ENCODE peak calls at places on chromosome X, in five cellular contexts. J is heart left ventricle; X is fibroblast of lung; Z is CD4-positive, alpha-beta T cell; N is psoas muscle. O is an unnamed sample.

GRCh38 chrX:144253356-144253755 is 369.5 kb downstream of the UBE2NL start:
- DNase-seq in J (no peak), X (no peak), Z (no peak), N (no peak), O (no peak)

GRCh38 chrX:105302246-105302645 is 81.8 kb upstream of the TEX13A start:
- DNase-seq in J (no peak), X (no peak), Z (no peak), N (no peak), O (no peak)

GRCh38 chrX:17405225-17405969 is 30.4 kb downstream of the NHS start:
- DNase-seq in J (no peak), X (peak), Z (no peak), N (no peak), O (no peak)

GRCh38 chrX:120224388-120224787 is 26.2 kb upstream of the ZBTB33 start:
- DNase-seq in J (no peak), X (no peak), Z (no peak), N (no peak), O (no peak)

GRCh38 chrX:13151806-13152510 is 107.5 kb upstream of the FAM9C start:
- DNase-seq in J (no peak), X (peak), Z (peak), N (no peak), O (no peak)

GRCh38 chrX:39582091-39582490 is 515.7 kb downstream of the BCOR start:
- DNase-seq in J (no peak), X (peak), Z (no peak), N (no peak), O (no peak)

GRCh38 chrX:45801554-45801953 is 600.9 kb upstream of the DIPK2B start:
- DNase-seq in J (no peak), X (peak), Z (no peak), N (no peak), O (no peak)

GRCh38 chrX:150203249-150203647 is 159.9 kb upstream of the MAMLD1 start:
- DNase-seq in J (no peak), X (no peak), Z (no peak), N (no peak), O (no peak)

GRCh38 chrX:68897118-68897517 is 68.3 kb downstream of the EFNB1 start:
- DNase-seq in J (no peak), X (no peak), Z (no peak), N (no peak), O (no peak)

GRCh38 chrX:64427281-64427680 is 32.0 kb upstream of the MTMR8 start:
- DNase-seq in J (no peak), X (no peak), Z (no peak), N (no peak), O (no peak)

GRCh38 chrX:123436512-123436911 is 252.4 kb downstream of the GRIA3 start:
- DNase-seq in J (no peak), X (no peak), Z (no peak), N (no peak), O (no peak)
- H3K27ac ChIP-seq in J (no peak), X (no peak), Z (no peak), N (no peak), O (no peak)

DNA sequence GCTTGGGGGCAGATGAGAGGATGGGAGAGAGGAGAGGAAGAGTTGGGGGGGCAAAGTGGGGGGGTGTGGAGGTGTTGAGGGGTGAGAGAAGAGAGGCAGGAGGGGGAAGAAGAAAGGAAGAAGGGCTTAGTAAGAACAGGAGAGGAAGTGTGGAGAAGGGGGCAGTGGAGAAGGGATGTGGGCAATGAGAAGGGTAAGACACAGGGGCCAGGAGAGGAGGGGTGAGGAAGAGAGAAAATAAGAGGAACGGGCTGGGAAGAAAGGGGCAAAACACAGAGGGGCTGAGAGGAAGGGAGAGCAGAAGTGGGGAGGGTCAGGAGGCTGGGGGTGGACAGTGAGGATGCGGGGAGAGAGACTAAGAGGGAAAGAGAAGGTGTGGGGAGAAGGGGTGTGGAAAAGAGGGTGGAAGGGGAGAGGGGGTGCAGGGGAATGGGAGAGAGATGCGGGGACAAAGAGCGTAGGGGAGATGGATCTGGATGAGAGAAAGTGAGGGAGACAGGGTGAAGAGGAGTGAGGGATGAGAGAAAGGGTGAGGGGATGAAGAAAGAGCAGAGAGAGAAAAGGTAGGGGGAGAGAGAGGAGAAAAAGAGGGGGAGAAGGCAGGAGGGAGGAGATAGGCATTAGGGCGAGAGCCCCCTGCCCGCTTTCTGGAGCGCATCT is 12.9 kb downstream of the SH3KBP1 start:
- DNase-seq in J (no peak), X (no peak), Z (no peak), N (no peak), O (no peak)
- H3K27ac ChIP-seq in J (no peak), X (no peak), Z (no peak), N (no peak), O (no peak)

GRCh38 chrX:23981711-23982110 is 45.3 kb downstream of the KLHL15 start:
- DNase-seq in J (no peak), X (no peak), Z (no peak), N (no peak), O (no peak)
- H3K27ac ChIP-seq in J (no peak), X (no peak), Z (no peak), N (no peak), O (no peak)

GRCh38 chrX:51851507-51852085 is 41.8 kb upstream of the MAGED1 start:
- DNase-seq in J (no peak), X (peak), Z (no peak), N (no peak), O (no peak)
- H3K27ac ChIP-seq in J (no peak), X (no peak), Z (no peak), N (no peak), O (no peak)

GRCh38 chrX:106955004-106955772 is 35.0 kb downstream of the CLDN2 start:
- DNase-seq in J (no peak), X (peak), Z (no peak), N (no peak), O (no peak)

GRCh38 chrX:106952988-106953387 is 32.8 kb downstream of the CLDN2 start:
- DNase-seq in J (no peak), X (peak), Z (no peak), N (no peak), O (no peak)

GRCh38 chrX:106951230-106951629 is 31.0 kb downstream of the CLDN2 start:
- DNase-seq in J (no peak), X (no peak), Z (no peak), N (no peak), O (no peak)

GRCh38 chrX:106952089-106952488 is 31.9 kb downstream of the CLDN2 start:
- DNase-seq in J (no peak), X (no peak), Z (no peak), N (no peak), O (no peak)

DNA sequence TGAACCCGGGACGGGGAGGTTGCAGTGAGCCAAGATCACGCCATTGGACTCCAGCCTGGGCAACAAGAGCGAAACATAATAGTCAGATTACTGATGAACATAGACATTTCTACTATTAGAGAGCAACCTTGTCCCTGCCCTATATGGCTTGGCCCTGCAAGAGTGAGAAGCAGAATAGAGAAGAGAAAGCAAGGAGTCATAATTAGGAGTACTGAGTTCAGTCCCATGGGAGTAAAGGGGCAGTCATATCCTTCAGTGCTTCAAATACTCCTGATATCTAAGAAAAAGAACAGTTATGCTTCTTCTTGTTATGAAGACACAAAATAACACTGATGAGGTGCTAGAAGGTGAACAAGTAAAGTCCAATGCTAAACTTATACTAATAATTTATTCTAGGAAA is 33.8 kb downstream of the CLDN2 start:
- DNase-seq in J (no peak), X (no peak), Z (no peak), N (no peak), O (no peak)
- H3K27ac ChIP-seq in J (no peak), X (no peak), Z (no peak), N (no peak), O (no peak)

GRCh38 chrX:134671207-134671750 is 13.0 kb upstream of the PLAC1 start:
- DNase-seq in J (no peak), X (peak), Z (no peak), N (no peak), O (no peak)

GRCh38 chrX:134670241-134670811 is 12.1 kb upstream of the PLAC1 start:
- DNase-seq in J (no peak), X (peak), Z (no peak), N (peak), O (no peak)

GRCh38 chrX:134672101-134672500 is 13.8 kb upstream of the PLAC1 start:
- DNase-seq in J (no peak), X (no peak), Z (no peak), N (no peak), O (no peak)

GRCh38 chrX:134673123-134673522 is 14.9 kb upstream of the PLAC1 start:
- DNase-seq in J (no peak), X (no peak), Z (no peak), N (no peak), O (no peak)

DNA sequence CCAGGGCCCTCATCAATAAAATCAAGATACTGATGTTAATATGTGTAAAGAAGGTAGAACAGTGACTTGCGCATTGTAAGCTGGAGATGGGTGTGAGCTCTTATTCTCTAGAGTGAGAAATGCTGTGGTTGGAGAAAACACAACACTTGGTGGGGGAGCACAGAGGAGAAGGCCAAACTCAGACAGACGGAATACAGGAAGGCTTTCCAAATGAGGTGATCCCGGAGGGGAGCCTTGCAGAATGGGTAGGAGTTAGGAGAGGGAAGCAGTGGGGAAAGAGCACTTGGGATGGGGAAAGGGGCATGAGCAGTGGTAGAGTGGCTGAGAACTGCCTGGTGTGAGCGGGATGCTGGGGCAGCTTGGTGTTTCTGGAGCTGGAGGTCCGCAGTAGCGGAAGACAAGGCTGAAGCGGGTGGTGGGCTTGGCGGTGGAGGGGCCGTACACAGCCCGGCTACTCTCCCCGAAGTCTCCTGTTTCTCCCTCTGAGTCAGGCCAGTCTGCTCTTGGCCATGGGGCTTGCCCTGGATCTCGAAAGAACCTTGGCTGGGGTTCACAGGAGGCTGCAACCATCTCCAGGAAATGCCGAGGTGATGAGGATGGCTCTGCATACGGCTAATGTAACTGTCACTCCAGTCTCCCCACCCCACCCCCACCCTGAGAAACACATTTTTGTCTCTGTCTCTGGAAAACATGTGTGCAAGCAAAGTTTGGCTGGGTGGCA is 11.3 kb upstream of the PLAC1 start:
- DNase-seq in J (peak), X (peak), Z (no peak), N (peak), O (no peak)
- H3K27ac ChIP-seq in J (no peak), X (peak), Z (no peak), N (peak), O (peak)

GRCh38 chrX:20313889-20314288 is 47.2 kb upstream of the RPS6KA3 start:
- DNase-seq in J (no peak), X (no peak), Z (no peak), N (no peak), O (no peak)

GRCh38 chrX:20315140-20315539 is 48.4 kb upstream of the RPS6KA3 start:
- DNase-seq in J (no peak), X (no peak), Z (no peak), N (no peak), O (no peak)

GRCh38 chrX:20309796-20310195 is 43.1 kb upstream of the RPS6KA3 start:
- DNase-seq in J (no peak), X (peak), Z (no peak), N (no peak), O (no peak)

GRCh38 chrX:20311505-20311904 is 44.8 kb upstream of the RPS6KA3 start:
- DNase-seq in J (no peak), X (no peak), Z (no peak), N (no peak), O (no peak)

GRCh38 chrX:20312018-20312417 is 45.3 kb upstream of the RPS6KA3 start:
- DNase-seq in J (no peak), X (no peak), Z (no peak), N (no peak), O (no peak)
- H3K27ac ChIP-seq in J (no peak), X (no peak), Z (no peak), N (peak), O (no peak)

DNA sequence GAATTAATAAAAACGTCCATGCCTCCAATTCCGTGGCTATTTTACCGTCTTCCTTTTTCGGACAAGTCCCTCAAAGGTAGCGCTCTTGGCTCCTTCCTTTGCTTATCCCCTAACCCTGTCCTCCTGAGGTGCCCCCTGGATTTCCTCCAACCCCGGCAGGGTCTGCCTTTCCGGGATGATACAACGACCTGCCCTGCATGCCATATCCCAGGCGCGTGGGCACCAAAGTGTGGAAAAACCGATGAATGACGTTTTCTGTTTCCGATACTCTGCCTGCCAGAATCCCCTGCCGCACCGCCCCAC is 706 bp upstream of the CSTF2 start:
- DNase-seq in J (no peak), X (no peak), Z (peak), N (no peak), O (no peak)
- H3K27ac ChIP-seq in J (no peak), X (peak), Z (peak), N (no peak), O (no peak)